ENCODE peak calls at places on chromosome 4, in seven cellular contexts. C, P, O, Y, I, F and S are unnamed samples.

GRCh38 chr4:127162741-127163140 is 470.0 kb upstream of the INTU start:
- DNase-seq in O (peak), C (no peak), P (peak), Y (peak), I (no peak), F (peak), S (no peak)

GRCh38 chr4:53527342-53527741 is 63.9 kb downstream of the LNX1 start:
- DNase-seq in O (no peak), C (no peak), P (no peak), Y (no peak), I (no peak), F (no peak), S (no peak)

GRCh38 chr4:79217043-79217442 is 108.8 kb downstream of the NAA11 start:
- DNase-seq in O (no peak), Y (no peak), P (no peak), F (no peak), C (no peak), I (no peak), S (no peak)

GRCh38 chr4:102518703-102519131 is 17.6 kb downstream of the NFKB1 start:
- DNase-seq in Y (peak), I (no peak), C (no peak), O (no peak), P (no peak), F (no peak), S (no peak)

GRCh38 chr4:7675612-7676320 is 241.0 kb upstream of the PSAPL1 start:
- DNase-seq in P (no peak), I (no peak), F (no peak), O (no peak), C (no peak), Y (no peak), S (no peak)

GRCh38 chr4:126526335-126526734 is 1106.4 kb upstream of the INTU start:
- DNase-seq in C (no peak), P (no peak), O (no peak), I (no peak), F (no peak), Y (no peak), S (no peak)

GRCh38 chr4:66266035-66266434 is 595.7 kb upstream of the EPHA5 start:
- DNase-seq in Y (no peak), O (no peak), C (no peak), P (no peak), F (no peak), I (no peak), S (no peak)

GRCh38 chr4:88697113-88697512 is 516 bp downstream of the NAP1L5 start:
- DNase-seq in O (peak), C (no peak), P (peak), I (no peak), F (no peak), Y (peak), S (no peak)

GRCh38 chr4:27239651-27240050 is 379.0 kb downstream of the STIM2 start:
- DNase-seq in C (no peak), P (no peak), O (no peak), Y (no peak), I (no peak), F (no peak), S (no peak)

GRCh38 chr4:89307446-89308160 is at the start of gene GPRIN3:
- DNase-seq in O (peak), Y (peak), P (no peak), F (no peak), I (no peak), C (no peak), S (peak)

GRCh38 chr4:184417802-184418511 is 56.4 kb downstream of the IRF2 start:
- DNase-seq in O (peak), F (peak), I (peak), C (peak), P (peak), Y (peak), S (peak)

GRCh38 chr4:23818097-23818648 is 71.7 kb downstream of the PPARGC1A start:
- DNase-seq in Y (no peak), F (no peak), I (no peak), C (no peak), P (no peak), O (no peak), S (no peak)

GRCh38 chr4:139768366-139768765 is 102.7 kb downstream of the MGST2 start:
- DNase-seq in P (no peak), Y (no peak), F (no peak), O (no peak), C (no peak), I (no peak), S (no peak)

GRCh38 chr4:108417923-108418322 is 202.5 kb upstream of the RPL34 start:
- DNase-seq in O (no peak), I (no peak), Y (no peak), F (no peak), P (no peak), C (no peak), S (no peak)

GRCh38 chr4:73259552-73260140 is 1.0 kb upstream of the ANKRD17 start:
- DNase-seq in C (peak), O (peak), F (no peak), P (peak), I (no peak), Y (no peak), S (peak)

GRCh38 chr4:8079916-8080753 is 78.5 kb downstream of the ABLIM2 start:
- DNase-seq in Y (no peak), O (no peak), I (no peak), F (no peak), P (no peak), C (no peak), S (no peak)

GRCh38 chr4:9762823-9763475 is 18.5 kb upstream of the DRD5 start:
- DNase-seq in F (peak), O (peak), P (peak), Y (peak), I (peak), C (peak), S (peak)
- TF ChIP-seq CTCF in F (peak), O (peak), P (peak), Y (peak), I (peak), C (peak), S (peak)

GRCh38 chr4:5824635-5825034 is 68.3 kb downstream of the CRMP1 start:
- DNase-seq in P (peak), I (peak), Y (peak), F (peak), O (peak), C (peak), S (peak)
- TF ChIP-seq CTCF in P (peak), I (peak), Y (peak), F (peak), O (peak), C (peak), S (peak)

DNA sequence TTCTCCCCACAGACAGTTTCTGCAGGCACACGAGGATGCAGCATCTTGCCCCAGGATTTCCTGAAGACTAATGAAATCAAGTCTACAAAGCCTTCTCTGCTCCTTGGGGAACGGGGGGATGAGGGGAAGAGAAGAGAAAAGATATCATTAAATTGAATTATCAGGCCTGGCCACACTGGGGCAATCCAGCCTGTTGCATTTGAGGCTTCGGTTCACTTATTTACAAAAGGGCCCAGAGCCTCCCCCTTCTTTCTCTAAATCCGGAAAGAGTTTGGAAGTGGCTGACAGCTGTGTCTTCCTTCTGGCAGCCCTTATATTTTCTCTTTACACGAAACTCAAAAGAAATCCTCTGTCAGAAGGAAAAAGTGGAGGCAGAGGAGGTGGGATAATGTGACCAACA is 158.2 kb upstream of the TAPT1 start:
- DNase-seq in Y (no peak), F (no peak), I (no peak), C (no peak), O (no peak), P (no peak), S (no peak)
- TF ChIP-seq CTCF in Y (no peak), F (no peak), I (no peak), C (no peak), O (no peak), P (no peak), S (no peak)

GRCh38 chr4:55444822-55445221 is 49.1 kb downstream of the TMEM165 start:
- DNase-seq in I (no peak), Y (peak), C (peak), O (peak), F (no peak), P (peak), S (no peak)
- TF ChIP-seq CTCF in I (peak), Y (peak), C (peak), O (peak), F (peak), P (peak), S (no peak)

GRCh38 chr4:186201535-186202230 is 10.3 kb downstream of the CYP4V2 start:
- DNase-seq in P (peak), Y (peak), O (peak), I (no peak), C (peak), F (no peak), S (peak)
- TF ChIP-seq CTCF in P (peak), Y (peak), O (peak), I (peak), C (peak), F (peak), S (no peak)